ENCODE peak calls at places on chromosomes 13 and 19, in nine cellular contexts. D, P, N, Q, K, F, H, Y and S are unnamed samples.

GRCh38 chr19:23596872-23597271 is 90.1 kb downstream of the ZNF675 start:
- DNase-seq in D (no peak), P (no peak), N (no peak), Q (no peak), K (no peak), F (no peak), H (no peak), Y (no peak), S (no peak)

GRCh38 chr13:111388851-111389500 is 68.5 kb downstream of the TEX29 start:
- DNase-seq in D (no peak), P (no peak), N (no peak), Q (no peak), K (no peak), F (no peak), H (no peak), Y (no peak), S (no peak)

GRCh38 chr13:110777251-110777820 is 63.8 kb downstream of the ING1 start:
- DNase-seq in D (peak), P (no peak), N (no peak), Q (no peak), K (no peak), F (no peak), H (no peak), Y (no peak), S (no peak)

GRCh38 chr19:33627526-33627925 is 5.8 kb downstream of the CHST8 start:
- DNase-seq in D (no peak), P (no peak), N (no peak), Q (no peak), K (no peak), F (no peak), H (no peak), Y (no peak), S (no peak)

GRCh38 chr13:54449922-54450321 is 1421.3 kb downstream of the OLFM4 start:
- DNase-seq in D (no peak), P (no peak), N (no peak), Q (no peak), K (no peak), F (no peak), H (no peak), Y (no peak), S (no peak)

GRCh38 chr19:57319869-57320179 is 448 bp upstream of the ZNF543 start:
- DNase-seq in D (no peak), P (no peak), N (no peak), Q (no peak), K (no peak), F (no peak), H (no peak), Y (no peak), S (no peak)

GRCh38 chr13:48398450-48399095 is 14.3 kb downstream of the LPAR6 start:
- DNase-seq in D (peak), P (no peak), N (no peak), Q (peak), K (no peak), F (no peak), H (no peak), Y (no peak), S (no peak)

GRCh38 chr19:33630880-33631627 is 9.3 kb downstream of the CHST8 start:
- DNase-seq in D (no peak), P (no peak), N (no peak), Q (no peak), K (no peak), F (no peak), H (no peak), Y (no peak), S (no peak)

GRCh38 chr19:45086453-45086852 is 6.5 kb upstream of the PPP1R37 start:
- DNase-seq in D (no peak), P (no peak), N (no peak), Q (no peak), K (no peak), F (no peak), H (no peak), Y (no peak), S (no peak)

GRCh38 chr13:21674271-21675009 is 3.6 kb downstream of the FGF9 start:
- DNase-seq in D (no peak), P (no peak), N (no peak), Q (no peak), K (no peak), F (no peak), H (no peak), Y (no peak), S (no peak)

GRCh38 chr13:21672811-21673591 is 2.1 kb downstream of the FGF9 start:
- DNase-seq in D (no peak), P (no peak), N (no peak), Q (no peak), K (no peak), F (no peak), H (no peak), Y (no peak), S (no peak)

GRCh38 chr13:21671793-21672680 is 1.2 kb downstream of the FGF9 start:
- DNase-seq in D (no peak), P (no peak), N (no peak), Q (no peak), K (no peak), F (no peak), H (no peak), Y (no peak), S (no peak)

GRCh38 chr13:21675095-21676007 is 4.5 kb downstream of the FGF9 start:
- DNase-seq in D (no peak), P (no peak), N (no peak), Q (no peak), K (no peak), F (no peak), H (no peak), Y (no peak), S (no peak)

DNA sequence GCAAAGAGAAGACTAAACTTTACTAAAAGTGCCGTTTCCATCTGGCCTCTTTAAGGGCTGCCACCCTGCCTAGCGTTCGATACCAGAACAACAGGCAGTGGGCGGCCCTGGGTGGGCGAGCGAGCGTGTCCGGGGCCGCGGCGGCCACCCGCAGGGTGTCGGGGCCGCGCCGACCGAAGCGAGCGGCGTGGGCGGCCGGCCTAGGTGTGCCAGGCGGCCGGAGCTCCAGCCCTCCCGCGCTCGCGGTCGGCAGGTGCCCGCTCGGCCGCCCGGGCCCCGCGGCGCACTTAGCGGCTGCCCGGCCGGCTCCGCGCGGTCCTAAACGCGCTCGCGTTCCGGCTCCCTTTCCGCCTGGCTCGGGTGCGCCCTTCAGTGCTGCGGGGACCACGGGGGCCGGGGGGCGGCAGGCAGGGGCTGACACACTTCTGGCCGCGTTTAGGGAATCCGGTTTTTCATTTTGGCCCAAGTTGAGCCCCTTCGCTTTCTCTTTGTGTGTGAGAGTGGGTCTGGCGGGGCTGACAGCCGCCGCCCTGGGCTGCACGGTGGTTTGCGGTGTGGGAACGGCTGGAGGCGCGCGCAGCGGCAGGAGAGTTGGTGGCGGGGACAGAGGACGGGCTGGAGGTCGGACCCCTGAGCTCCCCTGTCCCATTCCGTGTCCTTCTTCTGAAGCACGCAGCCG is 2.9 kb downstream of the FGF9 start:
- DNase-seq in D (peak), P (peak), N (no peak), Q (no peak), K (no peak), F (no peak), H (peak), Y (no peak), S (no peak)
- H3K4me3 ChIP-seq in D (peak), P (peak), N (peak), Q (peak), K (peak), F (peak), H (peak), Y (peak), S (peak)

GRCh38 chr13:99196466-99197256 is 4.0 kb upstream of the UBAC2 start:
- DNase-seq in D (no peak), P (no peak), N (no peak), Q (no peak), K (no peak), F (no peak), H (no peak), Y (no peak), S (no peak)
- TF ChIP-seq CTCF in D (peak), P (peak), N (no peak), Q (peak), K (peak), F (no peak), H (no peak), Y (peak), S (peak)

GRCh38 chr19:31821346-31821745 is 472.1 kb upstream of the TSHZ3 start:
- DNase-seq in D (no peak), P (peak), N (no peak), Q (no peak), K (no peak), F (no peak), H (no peak), Y (no peak), S (no peak)

GRCh38 chr19:31825134-31826094 is 476.2 kb upstream of the TSHZ3 start:
- DNase-seq in D (no peak), P (no peak), N (no peak), Q (no peak), K (no peak), F (no peak), H (no peak), Y (no peak), S (no peak)

GRCh38 chr19:31818740-31819228 is 469.5 kb upstream of the TSHZ3 start:
- DNase-seq in D (no peak), P (no peak), N (no peak), Q (no peak), K (no peak), F (no peak), H (no peak), Y (no peak), S (no peak)

GRCh38 chr19:31819837-31820236 is 470.6 kb upstream of the TSHZ3 start:
- DNase-seq in D (no peak), P (no peak), N (no peak), Q (no peak), K (no peak), F (no peak), H (no peak), Y (no peak), S (no peak)
- H3K4me3 ChIP-seq in D (no peak), P (no peak), N (no peak), Q (no peak), K (no peak), F (no peak), H (no peak), Y (no peak), S (no peak)

GRCh38 chr13:65642301-65642700 is 1587.8 kb downstream of the PCDH9 start:
- DNase-seq in D (no peak), P (no peak), N (no peak), Q (no peak), K (no peak), F (no peak), H (no peak), Y (no peak), S (no peak)

DNA sequence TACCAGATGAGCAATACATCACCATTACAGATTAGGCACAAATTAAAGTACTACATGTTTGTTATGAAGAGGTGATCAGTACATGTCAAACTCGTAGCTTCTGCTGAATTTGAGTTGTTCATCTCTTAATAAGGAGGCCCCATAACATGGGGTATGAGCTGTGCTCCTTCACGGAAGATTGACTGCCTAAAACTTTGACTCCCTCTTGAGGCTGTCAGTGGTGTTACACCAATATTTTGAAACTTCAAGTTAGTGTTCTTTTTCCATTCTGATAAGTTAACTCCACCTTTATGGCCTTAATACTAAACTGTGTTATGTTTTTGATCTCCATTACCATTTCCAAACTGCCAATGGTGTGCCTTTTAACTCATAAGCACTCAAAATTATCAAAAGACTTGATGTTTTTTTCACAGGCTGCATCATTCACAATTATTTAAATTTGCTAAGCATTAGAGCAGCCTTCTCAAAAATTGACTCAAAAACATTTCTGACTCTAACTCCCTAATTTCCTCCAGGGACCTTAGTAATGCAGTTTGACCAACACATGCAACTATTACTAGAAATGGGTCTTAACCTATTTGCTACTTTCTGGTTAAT is 1591.5 kb downstream of the PCDH9 start:
- DNase-seq in D (peak), P (peak), N (no peak), Q (peak), K (no peak), F (no peak), H (peak), Y (peak), S (peak)
- TF ChIP-seq CTCF in D (peak), P (peak), N (no peak), Q (peak), K (peak), F (peak), H (peak), Y (peak), S (peak)

GRCh38 chr13:77430377-77430951 is 103.6 kb upstream of the MYCBP2 start:
- DNase-seq in D (no peak), P (no peak), N (no peak), Q (no peak), K (peak), F (no peak), H (no peak), Y (no peak), S (no peak)

GRCh38 chr13:77425705-77426104 is 98.8 kb upstream of the MYCBP2 start:
- DNase-seq in D (no peak), P (no peak), N (no peak), Q (no peak), K (no peak), F (no peak), H (no peak), Y (no peak), S (no peak)

GRCh38 chr13:77434289-77434688 is 101.2 kb upstream of the SCEL start:
- DNase-seq in D (no peak), P (no peak), N (no peak), Q (no peak), K (no peak), F (no peak), H (no peak), Y (no peak), S (no peak)

GRCh38 chr13:77429320-77430142 is 102.6 kb upstream of the MYCBP2 start:
- DNase-seq in D (no peak), P (no peak), N (no peak), Q (peak), K (peak), F (no peak), H (no peak), Y (peak), S (no peak)

GRCh38 chr13:77431449-77431848 is 104.1 kb upstream of the SCEL start:
- DNase-seq in D (no peak), P (no peak), N (no peak), Q (no peak), K (peak), F (no peak), H (no peak), Y (no peak), S (no peak)
- H3K4me3 ChIP-seq in D (no peak), P (no peak), N (no peak), Q (no peak), K (peak), F (no peak), H (no peak), Y (no peak), S (no peak)

DNA sequence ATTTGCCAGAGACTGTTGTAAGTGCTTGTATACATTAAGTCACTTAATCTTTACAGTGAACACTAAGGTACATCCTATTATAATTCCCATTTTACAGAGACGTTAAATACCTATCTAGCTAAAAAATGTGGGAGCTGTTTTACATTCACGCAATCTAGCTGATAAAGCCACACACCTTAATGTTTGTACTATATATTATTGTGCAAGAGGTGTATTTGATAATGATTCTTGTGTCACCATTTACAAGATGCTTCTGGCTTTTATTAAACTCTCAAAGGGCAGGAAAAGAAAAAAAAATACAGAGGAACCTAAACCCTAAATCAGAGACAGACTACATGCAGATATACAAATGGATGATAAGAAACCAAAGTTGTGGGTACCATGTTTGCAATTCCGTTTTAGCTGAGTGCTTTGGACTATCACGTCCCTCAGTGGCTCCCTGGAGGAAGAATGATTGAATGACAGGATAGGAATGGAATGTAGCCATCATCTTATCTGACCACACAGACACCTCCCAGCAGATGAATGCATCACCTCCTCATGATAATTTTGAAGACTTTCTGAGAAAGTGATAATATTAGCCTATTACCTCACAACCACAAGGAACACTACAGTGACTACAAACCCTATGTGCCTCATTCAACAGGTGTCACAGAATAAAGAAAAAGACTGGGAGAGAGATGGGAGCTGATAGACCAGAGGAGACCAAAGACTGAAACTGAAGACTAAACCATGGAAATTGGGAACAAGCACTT is 230.5 kb upstream of the SERP2 start:
- DNase-seq in D (peak), P (peak), N (no peak), Q (peak), K (no peak), F (no peak), H (peak), Y (no peak), S (peak)
- TF ChIP-seq CTCF in D (no peak), P (no peak), N (no peak), Q (no peak), K (no peak), F (no peak), H (no peak), Y (no peak), S (no peak)